ENCODE peak calls at places on chromosome 1, in seven cellular contexts. One of them, this sample, is unnamed.

GRCh38 chr1:171486048-171486519 is 754 bp downstream of the PRRC2C start:
- DNase-seq in CD4-positive, alpha-beta T cell: peak
- DNase-seq in dorsolateral prefrontal cortex: no peak
- DNase-seq in neural crest cell: no peak
- DNase-seq in NB4: peak
- DNase-seq in AG20443: peak
- DNase-seq in cardiac muscle cell: peak
- DNase-seq in this sample: peak

GRCh38 chr1:38586993-38587646 is 272.5 kb downstream of the RRAGC start:
- DNase-seq in neural crest cell: peak
- DNase-seq in dorsolateral prefrontal cortex: no peak
- DNase-seq in CD4-positive, alpha-beta T cell: peak
- DNase-seq in cardiac muscle cell: peak
- DNase-seq in NB4: peak
- DNase-seq in AG20443: peak
- DNase-seq in this sample: peak

GRCh38 chr1:11280719-11281376 is 7.8 kb downstream of the UBIAD1 start:
- DNase-seq in neural crest cell: no peak
- DNase-seq in CD4-positive, alpha-beta T cell: peak
- DNase-seq in cardiac muscle cell: no peak
- DNase-seq in NB4: no peak
- DNase-seq in AG20443: no peak
- DNase-seq in dorsolateral prefrontal cortex: no peak
- DNase-seq in this sample: no peak

GRCh38 chr1:18413906-18414305 is 66.8 kb upstream of the KLHDC7A start:
- DNase-seq in neural crest cell: no peak
- DNase-seq in AG20443: no peak
- DNase-seq in NB4: no peak
- DNase-seq in dorsolateral prefrontal cortex: no peak
- DNase-seq in cardiac muscle cell: no peak
- DNase-seq in CD4-positive, alpha-beta T cell: no peak
- DNase-seq in this sample: no peak

GRCh38 chr1:56360021-56360420 is 219.3 kb downstream of the PLPP3 start:
- DNase-seq in CD4-positive, alpha-beta T cell: no peak
- DNase-seq in AG20443: no peak
- DNase-seq in dorsolateral prefrontal cortex: no peak
- DNase-seq in cardiac muscle cell: no peak
- DNase-seq in neural crest cell: no peak
- DNase-seq in NB4: no peak
- DNase-seq in this sample: no peak

GRCh38 chr1:198825254-198825653 is 186.4 kb downstream of the PTPRC start:
- DNase-seq in dorsolateral prefrontal cortex: no peak
- DNase-seq in NB4: no peak
- DNase-seq in AG20443: no peak
- DNase-seq in cardiac muscle cell: no peak
- DNase-seq in CD4-positive, alpha-beta T cell: no peak
- DNase-seq in neural crest cell: no peak
- DNase-seq in this sample: no peak

GRCh38 chr1:117576236-117576635 is 29.6 kb upstream of the TENT5C start:
- DNase-seq in NB4: no peak
- DNase-seq in AG20443: no peak
- DNase-seq in cardiac muscle cell: no peak
- DNase-seq in neural crest cell: no peak
- DNase-seq in CD4-positive, alpha-beta T cell: no peak
- DNase-seq in dorsolateral prefrontal cortex: no peak
- DNase-seq in this sample: no peak

GRCh38 chr1:101220906-101221305 is 15.9 kb upstream of the S1PR1 start:
- DNase-seq in NB4: no peak
- DNase-seq in cardiac muscle cell: no peak
- DNase-seq in CD4-positive, alpha-beta T cell: no peak
- DNase-seq in dorsolateral prefrontal cortex: no peak
- DNase-seq in neural crest cell: no peak
- DNase-seq in AG20443: no peak
- DNase-seq in this sample: peak

GRCh38 chr1:76095800-76096199 is 21.3 kb downstream of the ST6GALNAC3 start:
- DNase-seq in CD4-positive, alpha-beta T cell: no peak
- DNase-seq in dorsolateral prefrontal cortex: no peak
- DNase-seq in AG20443: no peak
- DNase-seq in NB4: no peak
- DNase-seq in cardiac muscle cell: no peak
- DNase-seq in neural crest cell: no peak
- DNase-seq in this sample: no peak

GRCh38 chr1:80218112-80218511 is 1211.6 kb upstream of the ADGRL4 start:
- DNase-seq in neural crest cell: no peak
- DNase-seq in AG20443: peak
- DNase-seq in cardiac muscle cell: peak
- DNase-seq in CD4-positive, alpha-beta T cell: no peak
- DNase-seq in dorsolateral prefrontal cortex: no peak
- DNase-seq in NB4: peak
- DNase-seq in this sample: peak

GRCh38 chr1:172408958-172409357 is 11.5 kb upstream of the C1orf105 start:
- DNase-seq in CD4-positive, alpha-beta T cell: no peak
- DNase-seq in NB4: no peak
- DNase-seq in dorsolateral prefrontal cortex: no peak
- DNase-seq in cardiac muscle cell: no peak
- DNase-seq in neural crest cell: no peak
- DNase-seq in AG20443: peak
- DNase-seq in this sample: no peak

GRCh38 chr1:63877816-63878215 is 104.0 kb downstream of the ROR1 start:
- DNase-seq in NB4: no peak
- DNase-seq in cardiac muscle cell: no peak
- DNase-seq in neural crest cell: no peak
- DNase-seq in AG20443: peak
- DNase-seq in dorsolateral prefrontal cortex: no peak
- DNase-seq in CD4-positive, alpha-beta T cell: no peak
- DNase-seq in this sample: no peak

GRCh38 chr1:181099152-181100014 is 10.9 kb downstream of the IER5 start:
- DNase-seq in neural crest cell: no peak
- DNase-seq in cardiac muscle cell: no peak
- DNase-seq in dorsolateral prefrontal cortex: peak
- DNase-seq in CD4-positive, alpha-beta T cell: no peak
- DNase-seq in AG20443: no peak
- DNase-seq in NB4: no peak
- DNase-seq in this sample: peak

This sample was measured in OCI-M1.